ENCODE peak calls at places on chromosomes 16 and 17, in four cellular contexts. One of them, this sample, is unnamed.
A peak's percentile ranks its signal among the peaks of the same experiment; 100 is the strongest.

GRCh38 chr17:51373489-51374194 is 113.3 kb downstream of the UTP18 start:
- DNase-seq in endothelial cell of umbilical vein: no peak
- DNase-seq in lower lobe of right lung: no peak
- DNase-seq in IMR-90: no peak
- DNase-seq in this sample: no peak

GRCh38 chr16:57358527-57359095 is at the start of gene CCL22:
- DNase-seq in lower lobe of right lung: no peak
- DNase-seq in IMR-90: no peak
- DNase-seq in endothelial cell of umbilical vein: no peak
- DNase-seq in this sample: no peak

GRCh38 chr17:81666092-81666341 is 388 bp downstream of the OXLD1 start:
- DNase-seq in lower lobe of right lung: no peak
- DNase-seq in IMR-90: peak; percentile 9
- DNase-seq in endothelial cell of umbilical vein: no peak
- DNase-seq in this sample: no peak

GRCh38 chr17:7336240-7337175 is at the start of gene ACAP1:
- DNase-seq in endothelial cell of umbilical vein: no peak
- DNase-seq in IMR-90: no peak
- DNase-seq in lower lobe of right lung: peak; percentile 71
- DNase-seq in this sample: no peak

GRCh38 chr17:14006249-14006942 is 62.9 kb upstream of the COX10 start:
- DNase-seq in lower lobe of right lung: no peak
- DNase-seq in IMR-90: no peak
- DNase-seq in endothelial cell of umbilical vein: no peak
- DNase-seq in this sample: no peak

GRCh38 chr16:77289331-77289809 is 90.2 kb downstream of the SYCE1L start:
- DNase-seq in endothelial cell of umbilical vein: peak; percentile 65
- DNase-seq in lower lobe of right lung: no peak
- DNase-seq in IMR-90: peak; percentile 73
- DNase-seq in this sample: peak; percentile 8

GRCh38 chr16:53510704-53511070 is 7.7 kb upstream of the AKTIP start:
- DNase-seq in lower lobe of right lung: no peak
- DNase-seq in IMR-90: no peak
- DNase-seq in endothelial cell of umbilical vein: no peak
- DNase-seq in this sample: no peak

GRCh38 chr17:21042434-21043295 is at the start of gene USP22:
- DNase-seq in lower lobe of right lung: peak; percentile 66
- DNase-seq in endothelial cell of umbilical vein: no peak
- DNase-seq in IMR-90: no peak
- DNase-seq in this sample: peak; percentile 95

GRCh38 chr17:72538921-72539352 is 418.1 kb downstream of the SOX9 start:
- DNase-seq in IMR-90: no peak
- DNase-seq in endothelial cell of umbilical vein: no peak
- DNase-seq in lower lobe of right lung: no peak
- DNase-seq in this sample: no peak

GRCh38 chr16:1337486-1337885 is 4.0 kb downstream of the BAIAP3 start:
- DNase-seq in lower lobe of right lung: no peak
- DNase-seq in endothelial cell of umbilical vein: no peak
- DNase-seq in IMR-90: no peak
- DNase-seq in this sample: no peak

GRCh38 chr16:81650982-81651562 is 128.0 kb upstream of the PLCG2 start:
- DNase-seq in IMR-90: no peak
- DNase-seq in endothelial cell of umbilical vein: no peak
- DNase-seq in lower lobe of right lung: peak; percentile 74
- DNase-seq in this sample: no peak

GRCh38 chr16:60558936-60559335 is 1477.3 kb downstream of the CDH8 start:
- DNase-seq in endothelial cell of umbilical vein: no peak
- DNase-seq in lower lobe of right lung: no peak
- DNase-seq in IMR-90: no peak
- DNase-seq in this sample: no peak

GRCh38 chr17:39462644-39463375 is 1.5 kb downstream of the CDK12 start:
- DNase-seq in endothelial cell of umbilical vein: peak; percentile 42
- DNase-seq in IMR-90: peak; percentile 7
- DNase-seq in lower lobe of right lung: peak; percentile 52
- DNase-seq in this sample: no peak

GRCh38 chr17:67157732-67158639 is 87.0 kb downstream of the HELZ start:
- DNase-seq in lower lobe of right lung: no peak
- DNase-seq in IMR-90: peak; percentile 57
- DNase-seq in endothelial cell of umbilical vein: peak; percentile 16
- DNase-seq in this sample: no peak

GRCh38 chr17:42325026-42325425 is 36.7 kb downstream of the STAT5A start:
- DNase-seq in IMR-90: peak; percentile 88
- DNase-seq in endothelial cell of umbilical vein: peak; percentile 35
- DNase-seq in lower lobe of right lung: no peak
- DNase-seq in this sample: peak; percentile 97

GRCh38 chr17:43587647-43588046 is 41.5 kb upstream of the ETV4 start:
- DNase-seq in IMR-90: no peak
- DNase-seq in lower lobe of right lung: no peak
- DNase-seq in endothelial cell of umbilical vein: no peak
- DNase-seq in this sample: no peak
- H3K4me3 ChIP-seq in IMR-90: no peak overlapping the region
- H3K4me3 ChIP-seq in lower lobe of right lung: no peak overlapping the region
- H3K4me3 ChIP-seq in endothelial cell of umbilical vein: no peak overlapping the region
- H3K4me3 ChIP-seq in this sample: no peak overlapping the region

GRCh38 chr17:74848656-74849399 is 10.9 kb downstream of the GRIN2C start:
- DNase-seq in endothelial cell of umbilical vein: no peak
- DNase-seq in IMR-90: no peak
- DNase-seq in lower lobe of right lung: no peak
- DNase-seq in this sample: no peak
- H3K27me3 ChIP-seq in endothelial cell of umbilical vein: peaks cover 20% of the 10 kb centered on the region
- H3K27me3 ChIP-seq in IMR-90: peaks cover 30% of the 10 kb centered on the region
- H3K27me3 ChIP-seq in lower lobe of right lung: peaks cover 39% of the 10 kb centered on the region
- H3K27me3 ChIP-seq in this sample: peaks cover 31% of the 10 kb centered on the region

GRCh38 chr16:19710991-19711545 is 7.0 kb downstream of the KNOP1 start:
- DNase-seq in endothelial cell of umbilical vein: no peak
- DNase-seq in lower lobe of right lung: no peak
- DNase-seq in IMR-90: no peak
- DNase-seq in this sample: no peak
- H3K9me3 ChIP-seq in endothelial cell of umbilical vein: no peaks in the 10 kb centered on the region
- H3K9me3 ChIP-seq in lower lobe of right lung: no peaks in the 10 kb centered on the region
- H3K9me3 ChIP-seq in IMR-90: no peaks in the 10 kb centered on the region
- H3K9me3 ChIP-seq in this sample: no peaks in the 10 kb centered on the region

GRCh38 chr16:72990003-72990521 is 57.9 kb downstream of the ZFHX3 start:
- DNase-seq in IMR-90: peak; percentile 68
- DNase-seq in lower lobe of right lung: no peak
- DNase-seq in endothelial cell of umbilical vein: peak; percentile 35
- DNase-seq in this sample: peak; percentile 76
- H3K4me3 ChIP-seq in IMR-90: peak overlapping the region; percentile 9
- H3K4me3 ChIP-seq in lower lobe of right lung: peak overlapping the region; percentile 15
- H3K4me3 ChIP-seq in endothelial cell of umbilical vein: no peak overlapping the region
- H3K4me3 ChIP-seq in this sample: peak overlapping the region; percentile 26

DNA sequence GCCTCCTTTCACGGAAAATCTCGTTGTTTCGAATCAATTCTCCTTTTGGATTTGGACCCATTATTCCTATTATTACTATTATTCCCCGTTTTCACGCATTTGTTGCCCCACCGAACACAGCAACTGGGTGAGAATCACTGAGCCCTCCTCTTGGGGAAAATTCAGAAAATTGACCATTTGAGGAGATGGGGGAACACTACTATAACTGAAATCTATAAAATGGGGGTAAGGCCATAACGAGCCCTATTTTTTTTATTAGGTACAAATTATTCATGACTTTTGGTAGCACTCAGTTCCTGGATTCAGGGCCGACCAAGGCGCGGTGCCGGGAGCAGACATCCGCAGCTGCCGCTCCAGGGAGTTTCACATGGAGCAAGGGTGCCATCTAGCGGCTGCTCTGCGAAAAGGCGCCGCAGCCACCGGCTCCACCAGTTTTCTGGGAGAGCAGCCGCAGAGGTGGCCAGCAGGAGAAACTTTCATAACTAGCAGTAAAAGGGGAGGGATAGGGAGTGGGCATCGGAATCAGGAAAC is 3.3 kb upstream of the HOXB8 start:
- DNase-seq in IMR-90: peak; percentile 79
- DNase-seq in lower lobe of right lung: peak; percentile 89
- DNase-seq in endothelial cell of umbilical vein: peak; percentile 83
- DNase-seq in this sample: peak; percentile 82
- H3K27me3 ChIP-seq in IMR-90: peaks cover 80% of the 10 kb centered on the region
- H3K27me3 ChIP-seq in lower lobe of right lung: peaks cover 97% of the 10 kb centered on the region
- H3K27me3 ChIP-seq in endothelial cell of umbilical vein: peaks cover 66% of the 10 kb centered on the region
- H3K27me3 ChIP-seq in this sample: peaks cover 5% of the 10 kb centered on the region

This sample was measured in MG63.